ENCODE peak calls at places on chromosome 14, in seven cellular contexts. One of them, this sample, is unnamed. For H3K4me1, the result is how much of the 10 kb centered on the place peaks cover.

GRCh38 chr14:95959317-95959716 is 79.8 kb upstream of the C14orf132 start:
- DNase-seq in K562: no peak
- DNase-seq in adrenal gland: no peak
- DNase-seq in thyroid gland: no peak
- DNase-seq in breast epithelium: no peak
- DNase-seq in HCT116: no peak
- DNase-seq in body of pancreas: no peak
- DNase-seq in this sample: no peak

GRCh38 chr14:99436247-99437180 is 44.1 kb downstream of the SETD3 start:
- DNase-seq in K562: no peak
- DNase-seq in adrenal gland: no peak
- DNase-seq in thyroid gland: no peak
- DNase-seq in breast epithelium: no peak
- DNase-seq in HCT116: no peak
- DNase-seq in body of pancreas: no peak
- DNase-seq in this sample: no peak

GRCh38 chr14:54754116-54754622 is 148.5 kb downstream of the GCH1 start:
- DNase-seq in K562: no peak
- DNase-seq in adrenal gland: no peak
- DNase-seq in thyroid gland: no peak
- DNase-seq in breast epithelium: no peak
- DNase-seq in HCT116: no peak
- DNase-seq in body of pancreas: no peak
- DNase-seq in this sample: no peak

GRCh38 chr14:87483651-87484260 is 509.2 kb downstream of the GALC start:
- DNase-seq in K562: no peak
- DNase-seq in adrenal gland: no peak
- DNase-seq in thyroid gland: no peak
- DNase-seq in breast epithelium: no peak
- DNase-seq in HCT116: no peak
- DNase-seq in body of pancreas: peak
- DNase-seq in this sample: no peak

GRCh38 chr14:67618617-67619063 is 1.1 kb upstream of the ARG2 start:
- DNase-seq in K562: peak
- DNase-seq in adrenal gland: no peak
- DNase-seq in thyroid gland: no peak
- DNase-seq in breast epithelium: no peak
- DNase-seq in HCT116: no peak
- DNase-seq in body of pancreas: peak
- DNase-seq in this sample: no peak

GRCh38 chr14:67837011-67837624 is 17.5 kb downstream of the RAD51B start:
- DNase-seq in K562: peak
- DNase-seq in adrenal gland: peak
- DNase-seq in thyroid gland: peak
- DNase-seq in breast epithelium: peak
- DNase-seq in HCT116: peak
- DNase-seq in body of pancreas: peak
- DNase-seq in this sample: peak

GRCh38 chr14:91899213-91899612 is 31.9 kb upstream of the TC2N start:
- DNase-seq in K562: no peak
- DNase-seq in adrenal gland: no peak
- DNase-seq in thyroid gland: no peak
- DNase-seq in breast epithelium: peak
- DNase-seq in HCT116: no peak
- DNase-seq in body of pancreas: peak
- DNase-seq in this sample: no peak

GRCh38 chr14:69675246-69675583 is 63.8 kb downstream of the SUSD6 start:
- DNase-seq in K562: no peak
- DNase-seq in adrenal gland: peak
- DNase-seq in thyroid gland: peak
- DNase-seq in breast epithelium: no peak
- DNase-seq in HCT116: no peak
- DNase-seq in body of pancreas: peak
- DNase-seq in this sample: peak

GRCh38 chr14:61489002-61489401 is 167.6 kb downstream of the PRKCH start:
- DNase-seq in K562: peak
- DNase-seq in adrenal gland: no peak
- DNase-seq in thyroid gland: no peak
- DNase-seq in breast epithelium: no peak
- DNase-seq in HCT116: no peak
- DNase-seq in body of pancreas: no peak
- DNase-seq in this sample: no peak

GRCh38 chr14:78154827-78155226 is 15.3 kb upstream of the NRXN3 start:
- DNase-seq in K562: peak
- DNase-seq in adrenal gland: no peak
- DNase-seq in thyroid gland: no peak
- DNase-seq in breast epithelium: no peak
- DNase-seq in HCT116: no peak
- DNase-seq in body of pancreas: no peak
- DNase-seq in this sample: no peak

GRCh38 chr14:31939934-31940333 is 137.2 kb upstream of the ARHGAP5 start:
- DNase-seq in K562: no peak
- DNase-seq in adrenal gland: no peak
- DNase-seq in thyroid gland: no peak
- DNase-seq in breast epithelium: no peak
- DNase-seq in HCT116: no peak
- DNase-seq in body of pancreas: no peak
- DNase-seq in this sample: no peak

GRCh38 chr14:31927348-31927826 is 149.7 kb upstream of the ARHGAP5 start:
- DNase-seq in K562: no peak
- DNase-seq in adrenal gland: no peak
- DNase-seq in thyroid gland: peak
- DNase-seq in breast epithelium: no peak
- DNase-seq in HCT116: no peak
- DNase-seq in body of pancreas: no peak
- DNase-seq in this sample: peak

GRCh38 chr14:91244501-91244901 is at the start of gene GPR68:
- DNase-seq in K562: no peak
- DNase-seq in adrenal gland: peak
- DNase-seq in thyroid gland: no peak
- DNase-seq in breast epithelium: no peak
- DNase-seq in HCT116: no peak
- DNase-seq in body of pancreas: peak
- DNase-seq in this sample: peak

GRCh38 chr14:103161054-103161397 is 37.8 kb downstream of the TNFAIP2 start:
- DNase-seq in K562: no peak
- DNase-seq in adrenal gland: peak
- DNase-seq in thyroid gland: no peak
- DNase-seq in breast epithelium: peak
- DNase-seq in HCT116: no peak
- DNase-seq in body of pancreas: no peak
- DNase-seq in this sample: no peak

GRCh38 chr14:71618716-71619115 is 313.5 kb upstream of the RGS6 start:
- DNase-seq in K562: no peak
- DNase-seq in adrenal gland: no peak
- DNase-seq in thyroid gland: no peak
- DNase-seq in breast epithelium: no peak
- DNase-seq in HCT116: no peak
- DNase-seq in body of pancreas: no peak
- DNase-seq in this sample: no peak

GRCh38 chr14:102853703-102854396 is 68.6 kb upstream of the AMN start:
- DNase-seq in K562: no peak
- DNase-seq in adrenal gland: peak
- DNase-seq in thyroid gland: no peak
- DNase-seq in breast epithelium: no peak
- DNase-seq in HCT116: no peak
- DNase-seq in body of pancreas: no peak
- DNase-seq in this sample: no peak

GRCh38 chr14:30921305-30921704 is 46.9 kb downstream of the COCH start:
- DNase-seq in K562: no peak
- DNase-seq in adrenal gland: no peak
- DNase-seq in thyroid gland: no peak
- DNase-seq in breast epithelium: no peak
- DNase-seq in HCT116: no peak
- DNase-seq in body of pancreas: no peak
- DNase-seq in this sample: no peak

GRCh38 chr14:92759300-92759678 is 10.9 kb upstream of the LGMN start:
- DNase-seq in K562: peak
- DNase-seq in adrenal gland: no peak
- DNase-seq in thyroid gland: no peak
- DNase-seq in breast epithelium: no peak
- DNase-seq in HCT116: no peak
- DNase-seq in body of pancreas: no peak
- DNase-seq in this sample: no peak

DNA sequence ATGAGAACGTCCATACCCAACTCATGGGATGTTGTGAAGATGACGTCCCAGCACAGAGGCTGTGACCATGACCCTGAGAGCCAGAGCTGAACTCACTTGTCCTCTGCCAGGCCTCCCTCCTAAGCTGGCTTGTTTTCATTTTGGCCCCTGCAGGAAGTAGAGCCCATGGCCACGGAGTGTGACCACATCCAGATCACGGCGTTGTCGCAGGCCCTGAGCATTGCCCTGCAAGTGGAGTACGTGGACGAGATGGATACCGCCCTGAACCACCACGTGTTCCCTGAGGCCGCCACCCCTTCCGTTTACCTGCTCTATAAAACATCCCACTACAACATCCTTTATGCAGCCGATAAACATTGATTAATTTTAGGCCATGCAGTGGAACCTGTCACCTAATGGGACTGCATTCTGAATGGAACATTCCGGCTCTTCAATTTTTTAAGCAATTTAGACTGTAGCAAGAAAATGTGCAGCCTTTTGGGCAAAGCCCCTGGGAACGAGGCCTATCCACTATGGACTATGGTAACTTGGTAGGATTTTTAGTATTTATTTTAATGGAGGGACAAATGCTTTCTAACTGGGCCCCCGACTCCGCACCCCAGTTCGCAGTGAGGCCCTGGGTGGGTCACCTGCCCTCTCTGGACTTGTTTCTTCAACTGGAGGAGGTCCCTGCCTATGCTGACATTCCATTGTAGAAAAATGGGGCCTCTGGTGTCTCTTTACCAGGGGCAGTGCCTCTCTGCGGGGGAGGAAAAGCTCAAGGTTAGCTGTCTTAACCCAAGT is 19.6 kb downstream of the OTUB2 start:
- DNase-seq in K562: no peak
- DNase-seq in adrenal gland: peak
- DNase-seq in thyroid gland: no peak
- DNase-seq in breast epithelium: no peak
- DNase-seq in HCT116: no peak
- DNase-seq in body of pancreas: peak
- DNase-seq in this sample: peak
- TF ChIP-seq POLR2A in K562: no peak
- TF ChIP-seq POLR2A in adrenal gland: no peak
- TF ChIP-seq POLR2A in thyroid gland: no peak
- TF ChIP-seq POLR2A in breast epithelium: no peak
- TF ChIP-seq POLR2A in HCT116: no peak
- TF ChIP-seq POLR2A in body of pancreas: no peak
- TF ChIP-seq POLR2A in this sample: no peak

GRCh38 chr14:104752735-104753527 is at the start of gene SIVA1:
- DNase-seq in K562: peak
- DNase-seq in adrenal gland: peak
- DNase-seq in thyroid gland: peak
- DNase-seq in breast epithelium: peak
- DNase-seq in HCT116: peak
- DNase-seq in body of pancreas: peak
- DNase-seq in this sample: peak
- H3K4me1 ChIP-seq in K562: under half
- H3K4me1 ChIP-seq in adrenal gland: under half
- H3K4me1 ChIP-seq in thyroid gland: under half
- H3K4me1 ChIP-seq in breast epithelium: under half
- H3K4me1 ChIP-seq in HCT116: under half
- H3K4me1 ChIP-seq in body of pancreas: under half
- H3K4me1 ChIP-seq in this sample: under half

GRCh38 chr14:89417111-89417468 is at the start of gene FOXN3:
- DNase-seq in K562: peak
- DNase-seq in adrenal gland: peak
- DNase-seq in thyroid gland: peak
- DNase-seq in breast epithelium: peak
- DNase-seq in HCT116: peak
- DNase-seq in body of pancreas: peak
- DNase-seq in this sample: peak

GRCh38 chr14:89411976-89412375 is 5.1 kb downstream of the FOXN3 start:
- DNase-seq in K562: no peak
- DNase-seq in adrenal gland: no peak
- DNase-seq in thyroid gland: no peak
- DNase-seq in breast epithelium: no peak
- DNase-seq in HCT116: no peak
- DNase-seq in body of pancreas: no peak
- DNase-seq in this sample: no peak

GRCh38 chr14:89417469-89418225 is 614 bp upstream of the FOXN3 start:
- DNase-seq in K562: no peak
- DNase-seq in adrenal gland: peak
- DNase-seq in thyroid gland: peak
- DNase-seq in breast epithelium: peak
- DNase-seq in HCT116: peak
- DNase-seq in body of pancreas: peak
- DNase-seq in this sample: peak

GRCh38 chr14:89416002-89416995 is 734 bp downstream of the FOXN3 start:
- DNase-seq in K562: peak
- DNase-seq in adrenal gland: peak
- DNase-seq in thyroid gland: peak
- DNase-seq in breast epithelium: peak
- DNase-seq in HCT116: peak
- DNase-seq in body of pancreas: peak
- DNase-seq in this sample: peak

DNA sequence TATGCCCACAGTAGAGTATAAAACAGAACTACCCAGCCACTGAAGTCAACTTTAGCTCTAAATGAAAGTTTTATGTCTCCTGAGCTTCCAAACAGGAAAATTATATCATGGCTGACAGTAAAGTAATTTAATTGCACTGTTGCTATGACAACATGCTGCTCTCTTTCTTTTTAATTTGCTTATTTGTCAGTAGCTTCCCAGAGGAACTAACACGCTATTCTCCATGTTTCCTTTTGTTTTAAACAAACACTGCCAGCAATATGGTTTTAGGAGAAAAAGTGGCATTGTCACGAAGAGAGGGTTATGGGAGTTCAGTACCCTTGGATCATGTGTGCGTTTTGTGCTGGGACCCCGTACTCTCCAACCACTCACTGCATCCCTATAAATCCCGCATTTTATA is 1.9 kb downstream of the FOXN3 start:
- DNase-seq in K562: no peak
- DNase-seq in adrenal gland: no peak
- DNase-seq in thyroid gland: no peak
- DNase-seq in breast epithelium: no peak
- DNase-seq in HCT116: no peak
- DNase-seq in body of pancreas: no peak
- DNase-seq in this sample: no peak
- H3K27ac ChIP-seq in K562: no peak
- H3K27ac ChIP-seq in adrenal gland: peak
- H3K27ac ChIP-seq in thyroid gland: peak
- H3K27ac ChIP-seq in breast epithelium: peak
- H3K27ac ChIP-seq in HCT116: no peak
- H3K27ac ChIP-seq in body of pancreas: no peak
- H3K27ac ChIP-seq in this sample: peak

DNA sequence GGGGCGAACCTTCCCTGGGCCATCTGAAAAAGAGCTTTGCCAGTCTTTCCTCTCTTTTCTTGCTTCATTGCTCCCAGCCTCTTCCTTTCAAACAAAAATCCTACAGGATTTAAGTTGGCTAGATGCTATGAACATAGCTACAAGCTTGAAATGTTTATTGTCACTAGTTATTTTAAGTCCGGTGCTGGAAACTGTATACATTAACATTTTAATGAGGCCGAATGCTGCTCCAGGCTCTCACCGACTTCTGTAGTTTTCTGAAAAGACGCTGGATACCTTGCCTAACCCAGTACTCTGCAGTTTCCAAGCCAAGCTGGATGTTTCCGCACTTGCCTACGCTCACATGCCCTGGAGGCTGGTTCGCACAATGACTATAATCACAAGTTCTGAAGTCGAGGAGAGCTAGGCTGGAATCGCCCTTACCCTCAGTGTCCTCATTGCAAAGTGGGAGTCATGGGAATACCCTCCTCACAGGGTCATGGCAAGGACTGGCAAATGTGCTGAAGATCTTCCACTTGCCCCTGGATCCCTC is 39.1 kb downstream of the LTBP2 start:
- DNase-seq in K562: no peak
- DNase-seq in adrenal gland: no peak
- DNase-seq in thyroid gland: peak
- DNase-seq in breast epithelium: peak
- DNase-seq in HCT116: no peak
- DNase-seq in body of pancreas: no peak
- DNase-seq in this sample: peak
- TF ChIP-seq POLR2A in K562: no peak
- TF ChIP-seq POLR2A in adrenal gland: no peak
- TF ChIP-seq POLR2A in thyroid gland: peak
- TF ChIP-seq POLR2A in breast epithelium: no peak
- TF ChIP-seq POLR2A in HCT116: no peak
- TF ChIP-seq POLR2A in body of pancreas: no peak
- TF ChIP-seq POLR2A in this sample: no peak

This sample was measured in heart left ventricle.